ENCODE peak calls at places on chromosomes 1 and 21, in eight cellular contexts. I is left ventricle myocardium inferior; Z is AG04449; V is suprapubic skin; U is stimulated activated CD4-positive, alpha-beta T cell treated with anti-CD3 and anti-CD28 coated beads, Interleukin-4, amount 100 ng/mL, for 24 hours; C is GM04504; X is CD4-positive, CD25-positive, alpha-beta regulatory T cell; K is cardiac muscle cell. N is an unnamed sample.

GRCh38 chr1:97999320-97999719 is 78.5 kb upstream of the DPYD start:
- DNase-seq in U (no peak), Z (peak), C (peak), V (no peak), K (no peak), I (no peak), X (no peak), N (peak)

GRCh38 chr1:3187415-3188149 is 118.6 kb downstream of the PRDM16 start:
- DNase-seq in V (no peak), X (no peak), U (no peak), K (no peak), Z (no peak), C (no peak), I (no peak), N (no peak)

GRCh38 chr1:30106125-30106524 is 617.3 kb downstream of the MATN1 start:
- DNase-seq in Z (no peak), U (no peak), C (no peak), V (no peak), K (peak), X (no peak), I (peak), N (peak)

GRCh38 chr1:67264899-67265298 is 42.8 kb upstream of the IL12RB2 start:
- DNase-seq in I (no peak), C (no peak), K (no peak), V (no peak), U (no peak), X (no peak), Z (no peak), N (no peak)

GRCh38 chr1:198220428-198220827 is 63.6 kb downstream of the NEK7 start:
- DNase-seq in I (no peak), C (no peak), U (no peak), Z (peak), K (no peak), V (no peak), X (no peak), N (no peak)

GRCh38 chr1:232687304-232687703 is 57.4 kb upstream of the SIPA1L2 start:
- DNase-seq in K (no peak), C (no peak), V (no peak), X (no peak), I (no peak), U (no peak), Z (no peak), N (no peak)

GRCh38 chr1:240115831-240116230 is 24.1 kb downstream of the FMN2 start:
- DNase-seq in C (no peak), V (no peak), Z (no peak), K (no peak), I (no peak), X (no peak), U (no peak), N (no peak)

GRCh38 chr1:225772323-225772768 is 5.3 kb upstream of the SRP9 start:
- DNase-seq in I (peak), K (peak), V (peak), Z (no peak), U (peak), C (peak), X (no peak), N (peak)

GRCh38 chr1:65791860-65792670 is 630 bp upstream of the PDE4B start:
- DNase-seq in K (peak), C (peak), U (no peak), V (no peak), Z (no peak), X (no peak), I (peak), N (peak)

GRCh38 chr1:48688102-48688760 is 88.5 kb downstream of the BEND5 start:
- DNase-seq in Z (no peak), V (no peak), U (no peak), C (no peak), K (no peak), X (no peak), I (no peak), N (peak)

GRCh38 chr21:9763306-9763705 is 758.1 kb upstream of the TPTE start:
- DNase-seq in X (no peak), V (no peak), I (no peak), K (no peak), U (no peak), Z (no peak), C (no peak), N (no peak)

GRCh38 chr1:194331758-194332157 is 1145.3 kb upstream of the B3GALT2 start:
- DNase-seq in I (no peak), V (no peak), C (no peak), Z (no peak), X (no peak), U (no peak), K (no peak), N (no peak)

GRCh38 chr1:206420471-206420870 is 49.8 kb upstream of the IKBKE start:
- DNase-seq in U (no peak), X (no peak), I (no peak), V (no peak), K (no peak), Z (no peak), C (no peak), N (peak)

GRCh38 chr1:7278045-7278444 is 492.8 kb downstream of the CAMTA1 start:
- DNase-seq in X (no peak), V (no peak), U (no peak), C (no peak), K (no peak), I (no peak), Z (no peak), N (no peak)

GRCh38 chr1:59062743-59063142 is 234.2 kb upstream of the FGGY start:
- DNase-seq in X (no peak), I (no peak), V (no peak), C (no peak), U (no peak), Z (no peak), K (no peak), N (no peak)

GRCh38 chr1:23483327-23484252 is at the start of gene ASAP3:
- DNase-seq in I (peak), U (peak), V (peak), C (no peak), K (peak), Z (no peak), X (no peak), N (no peak)

GRCh38 chr1:43446881-43447835 is 6.6 kb downstream of the HYI start:
- DNase-seq in U (no peak), Z (no peak), K (no peak), V (peak), C (no peak), X (no peak), I (no peak), N (no peak)

GRCh38 chr1:31936966-31937299 is 1.2 kb downstream of the PTP4A2 start:
- DNase-seq in V (no peak), K (no peak), I (no peak), U (no peak), C (no peak), X (no peak), Z (no peak), N (no peak)

GRCh38 chr1:178232949-178233348 is 139.0 kb downstream of the RASAL2 start:
- DNase-seq in Z (peak), K (no peak), I (no peak), U (no peak), X (no peak), V (no peak), C (peak), N (peak)

GRCh38 chr1:185916866-185917265 is 182.7 kb downstream of the HMCN1 start:
- DNase-seq in U (no peak), Z (no peak), V (no peak), X (no peak), I (no peak), K (no peak), C (no peak), N (peak)

GRCh38 chr1:75672528-75673393 is 51.7 kb upstream of the ACADM start:
- DNase-seq in I (no peak), K (peak), Z (peak), U (no peak), V (no peak), X (no peak), C (peak), N (peak)

GRCh38 chr21:45011426-45011825 is 63.0 kb upstream of the ADARB1 start:
- DNase-seq in U (no peak), C (no peak), Z (no peak), K (no peak), I (no peak), X (no peak), V (no peak), N (no peak)

GRCh38 chr1:21340230-21340564 is 49.9 kb upstream of the ECE1 start:
- DNase-seq in Z (no peak), C (no peak), X (no peak), V (no peak), K (no peak), I (no peak), U (no peak), N (no peak)

GRCh38 chr21:44375281-44375651 is 21.8 kb downstream of the TRPM2 start:
- DNase-seq in Z (no peak), U (no peak), I (no peak), C (no peak), V (no peak), X (no peak), K (no peak), N (no peak)

GRCh38 chr1:55775007-55775406 is 559.8 kb upstream of the USP24 start:
- DNase-seq in I (no peak), Z (no peak), K (no peak), C (no peak), X (no peak), U (no peak), V (no peak), N (no peak)

GRCh38 chr1:49346767-49347349 is 570.2 kb upstream of the BEND5 start:
- DNase-seq in Z (no peak), C (no peak), U (no peak), I (no peak), K (no peak), V (no peak), X (no peak), N (no peak)

GRCh38 chr1:181485276-181486097 is 2.2 kb downstream of the CACNA1E start:
- DNase-seq in X (no peak), Z (no peak), K (peak), C (no peak), U (no peak), I (no peak), V (no peak), N (no peak)

GRCh38 chr1:35640380-35641232 is 720 bp downstream of the PSMB2 start:
- DNase-seq in U (no peak), V (no peak), I (no peak), X (no peak), C (no peak), Z (no peak), K (no peak), N (no peak)

GRCh38 chr1:66533804-66534745 is at the start of gene SGIP1:
- DNase-seq in C (peak), K (peak), U (no peak), I (peak), X (no peak), Z (peak), V (no peak), N (peak)

GRCh38 chr1:217907504-217907903 is 276.4 kb downstream of the SPATA17 start:
- DNase-seq in I (no peak), K (no peak), U (no peak), X (no peak), V (no peak), Z (no peak), C (no peak), N (no peak)

GRCh38 chr1:56070601-56071000 is 508.8 kb downstream of the PLPP3 start:
- DNase-seq in C (peak), U (no peak), I (no peak), K (no peak), V (no peak), Z (no peak), X (no peak), N (peak)

GRCh38 chr1:115437146-115437639 is 99.1 kb upstream of the NGF start:
- DNase-seq in U (no peak), X (no peak), Z (no peak), I (no peak), C (no peak), V (no peak), K (no peak), N (no peak)

GRCh38 chr21:41740604-41741252 is 26.1 kb downstream of the RIPK4 start:
- DNase-seq in Z (no peak), V (no peak), K (no peak), I (no peak), X (no peak), U (no peak), C (no peak), N (no peak)

GRCh38 chr1:206469933-206470691 is at the start of gene IKBKE:
- DNase-seq in C (peak), Z (no peak), X (peak), I (no peak), V (no peak), K (peak), U (peak), N (peak)

GRCh38 chr1:6392081-6392879 is 1.3 kb downstream of the ACOT7 start:
- DNase-seq in K (no peak), V (no peak), U (no peak), I (no peak), Z (no peak), C (no peak), X (no peak), N (no peak)

N was measured in AG08395.